ENCODE peak calls at places on chromosomes 7 and 10, in seven cellular contexts. X is ovary, P is SK-N-SH, Q is cardiac muscle cell, H is mesothelial cell of epicardium, F is cardiac fibroblast, T is astrocyte of the cerebellum. M is an unnamed sample.

GRCh38 chr7:12942599-12942998 is 255.2 kb downstream of the ARL4A start:
- DNase-seq in F (no peak), H (no peak), X (no peak), T (peak; percentile 55), P (no peak), Q (no peak), M (no peak)

GRCh38 chr7:2996141-2996540 is 47.5 kb downstream of the CARD11 start:
- DNase-seq in P (no peak), H (no peak), X (no peak), F (no peak), Q (no peak), T (no peak), M (no peak)

GRCh38 chr7:30225863-30226361 is 58.5 kb upstream of the ZNRF2 start:
- DNase-seq in F (peak; percentile 71), T (peak; percentile 75), Q (peak; percentile 82), H (no peak), X (peak; percentile 46), P (peak; percentile 32), M (no peak)

GRCh38 chr7:89760690-89761089 is 393.6 kb upstream of the STEAP1 start:
- DNase-seq in X (no peak), P (no peak), T (no peak), H (no peak), Q (no peak), F (no peak), M (no peak)

GRCh38 chr7:767941-768729 is 41.1 kb upstream of the PRKAR1B start:
- DNase-seq in T (no peak), X (peak; percentile 90), P (peak; percentile 98), Q (no peak), H (no peak), F (no peak), M (no peak)

GRCh38 chr7:43723002-43723331 is 6.4 kb downstream of the COA1 start:
- DNase-seq in Q (no peak), F (no peak), T (no peak), H (no peak), X (no peak), P (no peak), M (no peak)

GRCh38 chr10:37803269-37803668 is 54.1 kb downstream of the ZNF248 start:
- DNase-seq in H (no peak), Q (no peak), P (no peak), T (no peak), F (no peak), X (no peak), M (no peak)

GRCh38 chr7:100158229-100159098 is at the start of gene TRAPPC14:
- DNase-seq in P (peak; percentile 100), Q (peak; percentile 94), T (peak; percentile 55), F (peak; percentile 89), X (peak; percentile 99), H (peak; percentile 96), M (peak; percentile 88)

GRCh38 chr10:45339896-45340295 is 24.5 kb upstream of the OR13A1 start:
- DNase-seq in H (no peak), P (no peak), X (no peak), T (no peak), Q (no peak), F (no peak), M (no peak)

GRCh38 chr10:28533571-28534304 is 820 bp downstream of the WAC start:
- DNase-seq in F (peak; percentile 39), X (peak; percentile 83), Q (peak; percentile 43), H (peak; percentile 53), T (no peak), P (peak; percentile 83), M (peak; percentile 57)

GRCh38 chr7:70797109-70797514 is 334.8 kb upstream of the GALNT17 start:
- DNase-seq in Q (no peak), P (peak; percentile 78), H (no peak), T (no peak), X (no peak), F (no peak), M (no peak)

GRCh38 chr7:120554960-120555571 is 282.1 kb downstream of the KCND2 start:
- DNase-seq in F (peak; percentile 65), H (peak; percentile 55), T (peak; percentile 57), X (no peak), Q (peak; percentile 78), P (peak; percentile 42), M (no peak)

GRCh38 chr7:97801108-97801507 is 69.2 kb downstream of the TAC1 start:
- DNase-seq in X (no peak), H (no peak), T (no peak), F (no peak), P (no peak), Q (no peak), M (no peak)

GRCh38 chr7:121744319-121744718 is 128.6 kb upstream of the PTPRZ1 start:
- DNase-seq in H (no peak), T (no peak), Q (no peak), X (no peak), P (no peak), F (no peak), M (no peak)

GRCh38 chr7:154519229-154519628 is 467.0 kb downstream of the DPP6 start:
- DNase-seq in T (no peak), Q (no peak), P (peak; percentile 51), F (no peak), H (no peak), X (no peak), M (no peak)

GRCh38 chr10:54985732-54986131 is 184.7 kb upstream of the PCDH15 start:
- DNase-seq in X (no peak), T (no peak), Q (no peak), P (peak; percentile 8), F (peak; percentile 1), H (no peak), M (no peak)

GRCh38 chr7:120190566-120190965 is 82.4 kb upstream of the KCND2 start:
- DNase-seq in P (no peak), X (no peak), F (no peak), H (no peak), Q (no peak), T (no peak), M (no peak)

GRCh38 chr7:64626557-64626956 is 39.4 kb upstream of the ZNF107 start:
- DNase-seq in X (no peak), H (no peak), T (no peak), F (no peak), P (no peak), Q (no peak), M (no peak)

GRCh38 chr7:64626083-64626469 is 39.9 kb upstream of the ZNF107 start:
- DNase-seq in T (no peak), P (no peak), X (no peak), F (no peak), Q (no peak), H (no peak), M (no peak)

GRCh38 chr7:64630496-64630895 is 35.4 kb upstream of the ZNF107 start:
- DNase-seq in F (peak; percentile 43), T (no peak), Q (peak; percentile 52), X (no peak), H (no peak), P (peak; percentile 47), M (no peak)

GRCh38 chr7:64628192-64628591 is 37.7 kb upstream of the ZNF107 start:
- DNase-seq in F (no peak), P (no peak), X (no peak), Q (no peak), H (no peak), T (no peak), M (no peak)

GRCh38 chr7:64628721-64629120 is 37.2 kb upstream of the ZNF107 start:
- DNase-seq in P (no peak), Q (no peak), T (no peak), F (no peak), X (no peak), H (no peak), M (no peak)
- TF ChIP-seq CTCF in P (no peak), Q (no peak), T (no peak), F (no peak), X (no peak), H (no peak), M (no peak)

GRCh38 chr7:149334219-149334618 is 72.2 kb downstream of the ZNF783 start:
- DNase-seq in T (no peak), P (no peak), F (no peak), Q (no peak), X (no peak), H (no peak), M (no peak)
- TF ChIP-seq CTCF in T (no peak), P (peak; percentile 37), F (no peak), Q (no peak), X (no peak), H (no peak), M (no peak)

DNA sequence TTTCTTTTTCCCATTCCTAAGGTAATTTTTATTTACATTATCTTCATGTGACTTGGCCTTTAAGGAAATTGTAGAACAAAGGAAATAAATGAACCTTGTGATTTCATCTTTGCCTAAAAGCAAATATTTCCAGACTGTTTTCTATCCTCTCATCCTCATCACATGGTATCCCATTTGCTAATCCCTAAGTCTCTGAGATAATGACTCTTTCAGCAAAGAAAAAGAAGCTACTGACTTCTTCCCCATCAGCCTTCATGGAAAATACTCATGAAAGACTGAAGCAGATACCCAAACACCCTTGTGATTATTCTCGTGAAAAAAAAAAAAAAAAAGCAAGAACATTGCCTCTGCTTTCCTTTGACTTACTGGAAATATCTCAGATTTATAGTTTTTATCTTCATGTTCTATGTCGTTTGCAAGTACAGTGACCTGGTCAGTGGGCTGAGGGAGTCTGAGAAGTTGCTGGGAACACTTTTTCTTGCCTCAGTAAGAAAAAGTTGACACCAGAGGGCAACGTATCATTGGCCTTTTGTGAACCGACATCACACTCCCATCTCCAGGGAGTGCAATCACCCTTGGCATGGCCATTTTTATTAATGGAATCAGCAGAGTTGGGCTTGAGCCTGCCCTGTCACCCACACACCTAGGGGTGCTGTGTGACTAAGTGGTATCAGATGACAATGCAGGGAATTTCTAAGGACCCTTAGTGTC is 246.0 kb upstream of the KMT2E start:
- DNase-seq in H (no peak), T (no peak), P (no peak), F (no peak), X (no peak), Q (no peak), M (no peak)
- TF ChIP-seq CTCF in H (no peak), T (no peak), P (no peak), F (no peak), X (no peak), Q (no peak), M (no peak)

GRCh38 chr10:130432271-130432670 is 296.1 kb downstream of the GLRX3 start:
- DNase-seq in P (no peak), H (no peak), X (no peak), Q (no peak), T (no peak), F (no peak), M (no peak)

GRCh38 chr10:130429809-130430208 is 293.6 kb downstream of the GLRX3 start:
- DNase-seq in T (no peak), F (no peak), Q (no peak), P (no peak), H (no peak), X (no peak), M (no peak)

GRCh38 chr10:130430852-130431704 is 294.9 kb downstream of the GLRX3 start:
- DNase-seq in P (no peak), F (no peak), Q (no peak), H (no peak), X (no peak), T (no peak), M (no peak)

GRCh38 chr10:130428936-130429335 is 292.7 kb downstream of the GLRX3 start:
- DNase-seq in T (no peak), Q (no peak), F (no peak), H (no peak), X (no peak), P (no peak), M (no peak)

DNA sequence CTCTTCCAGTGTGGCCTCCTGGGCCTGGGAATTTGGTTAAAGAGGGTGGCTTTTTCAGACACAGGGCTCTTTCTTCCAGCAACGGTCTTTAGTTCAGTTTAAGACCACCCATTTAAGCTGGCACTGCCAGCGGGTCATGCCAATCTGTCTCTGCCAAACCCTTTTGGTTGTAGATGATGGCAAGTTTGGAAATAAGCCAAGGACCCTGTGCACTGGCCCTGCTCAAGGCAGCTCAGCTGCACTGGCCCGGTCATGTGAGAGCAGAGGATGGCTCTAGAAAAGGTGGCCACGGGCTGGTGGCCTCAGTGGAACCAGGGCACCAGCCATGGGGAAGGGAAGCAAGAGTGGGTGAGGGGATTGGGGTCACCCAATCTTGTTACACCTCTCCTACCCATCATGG is 294.1 kb downstream of the GLRX3 start:
- DNase-seq in F (no peak), P (no peak), H (no peak), T (no peak), Q (no peak), X (no peak), M (no peak)
- TF ChIP-seq CTCF in F (no peak), P (no peak), H (no peak), T (no peak), Q (no peak), X (no peak), M (no peak)